ENCODE peak calls at places on chromosomes 2 and 18, in four cellular contexts. J, C, Q and V are unnamed samples.

GRCh38 chr2:33272001-33272400 is 204.4 kb upstream of the RASGRP3 start:
- DNase-seq in J (no peak), C (no peak), Q (no peak), V (no peak)

GRCh38 chr2:23495661-23496114 is 110.7 kb downstream of the KLHL29 start:
- DNase-seq in J (no peak), C (peak; percentile 52), Q (no peak), V (no peak)

GRCh38 chr18:22539045-22539444 is 121.3 kb upstream of the CTAGE1 start:
- DNase-seq in J (no peak), C (no peak), Q (no peak), V (no peak)

GRCh38 chr18:24076950-24077349 is 61.9 kb upstream of the CABYR start:
- DNase-seq in J (no peak), C (no peak), Q (no peak), V (no peak)

GRCh38 chr2:46351388-46352141 is 54.4 kb downstream of the EPAS1 start:
- DNase-seq in J (no peak), C (no peak), Q (no peak), V (peak; percentile 80)

GRCh38 chr2:1716441-1716840 is 27.9 kb downstream of the PXDN start:
- DNase-seq in J (no peak), C (no peak), Q (no peak), V (no peak)

GRCh38 chr18:21682276-21683051 is 22.1 kb downstream of the ABHD3 start:
- DNase-seq in J (peak; percentile 62), C (no peak), Q (no peak), V (peak; percentile 64)

GRCh38 chr2:120670371-120670770 is 65.3 kb upstream of the GLI2 start:
- DNase-seq in J (no peak), C (no peak), Q (no peak), V (no peak)

GRCh38 chr2:62074233-62074632 is 121.7 kb upstream of the B3GNT2 start:
- DNase-seq in J (no peak), C (no peak), Q (no peak), V (no peak)

GRCh38 chr2:160269803-160270570 is 69.9 kb upstream of the ITGB6 start:
- DNase-seq in J (peak; percentile 55), C (peak; percentile 93), Q (peak; percentile 92), V (peak; percentile 85)

GRCh38 chr18:57516068-57516467 is 70.4 kb downstream of the FECH start:
- DNase-seq in J (no peak), C (no peak), Q (no peak), V (no peak)

GRCh38 chr2:170377469-170378207 is 199.7 kb downstream of the MYO3B start:
- DNase-seq in J (peak; percentile 17), C (no peak), Q (no peak), V (no peak)

GRCh38 chr2:99389371-99389770 is 52.2 kb downstream of the EIF5B start:
- DNase-seq in J (peak; percentile 21), C (no peak), Q (no peak), V (no peak)

GRCh38 chr2:64646007-64646880 is 7.5 kb downstream of the SERTAD2 start:
- DNase-seq in J (no peak), C (peak; percentile 92), Q (peak; percentile 83), V (peak; percentile 97)

GRCh38 chr2:80475970-80476369 is 171.4 kb upstream of the LRRTM1 start:
- DNase-seq in J (no peak), C (no peak), Q (no peak), V (no peak)

GRCh38 chr2:227545990-227546389 is 52.7 kb upstream of the SCYGR2 start:
- DNase-seq in J (no peak), C (no peak), Q (peak; percentile 60), V (peak; percentile 55)

GRCh38 chr2:186868344-186868743 is 19.4 kb upstream of the ZSWIM2 start:
- DNase-seq in J (no peak), C (no peak), Q (no peak), V (no peak)

GRCh38 chr2:227414846-227415245 is 27.1 kb upstream of the SCYGR1 start:
- DNase-seq in J (peak; percentile 51), C (no peak), Q (peak; percentile 55), V (no peak)

GRCh38 chr18:58315739-58316215 is 271.8 kb downstream of the NEDD4L start:
- DNase-seq in J (no peak), C (no peak), Q (no peak), V (no peak)

GRCh38 chr2:158214431-158214830 is 112.8 kb downstream of the UPP2 start:
- DNase-seq in J (no peak), C (no peak), Q (peak; percentile 23), V (no peak)

GRCh38 chr2:139411236-139411635 is 631.0 kb upstream of the NXPH2 start:
- DNase-seq in J (no peak), C (no peak), Q (no peak), V (no peak)

GRCh38 chr18:25704096-25704870 is 352.3 kb upstream of the ZNF521 start:
- DNase-seq in J (no peak), C (no peak), Q (no peak), V (no peak)

GRCh38 chr2:125456851-125457250 is 1199.1 kb upstream of the GYPC start:
- DNase-seq in J (no peak), C (no peak), Q (no peak), V (no peak)

GRCh38 chr2:44934024-44934423 is 7.5 kb upstream of the SIX3 start:
- DNase-seq in J (no peak), C (no peak), Q (no peak), V (no peak)

GRCh38 chr2:166344286-166345113 is 31.2 kb downstream of the SCN9A start:
- DNase-seq in J (peak; percentile 43), C (no peak), Q (no peak), V (no peak)

GRCh38 chr2:158457092-158457825 is 507 bp downstream of the PKP4 start:
- DNase-seq in J (no peak), C (peak; percentile 82), Q (peak; percentile 76), V (peak; percentile 66)

GRCh38 chr2:67216881-67217280 is 180.3 kb upstream of the ETAA1 start:
- DNase-seq in J (no peak), C (no peak), Q (no peak), V (no peak)

GRCh38 chr2:176202491-176202890 is 14.0 kb downstream of the HOXD1 start:
- DNase-seq in J (no peak), C (no peak), Q (no peak), V (no peak)

GRCh38 chr2:163552758-163553157 is 183.1 kb downstream of the FIGN start:
- DNase-seq in J (no peak), C (no peak), Q (no peak), V (no peak)

GRCh38 chr2:1238571-1239138 is 174.6 kb upstream of the TPO start:
- DNase-seq in J (no peak), C (no peak), Q (no peak), V (no peak)

GRCh38 chr2:158504088-158504487 is 47.3 kb downstream of the PKP4 start:
- DNase-seq in J (no peak), C (no peak), Q (no peak), V (no peak)

GRCh38 chr2:221792971-221793670 is 221.0 kb upstream of the EPHA4 start:
- DNase-seq in J (no peak), C (no peak), Q (no peak), V (no peak)

GRCh38 chr18:31420032-31420431 is 27.5 kb upstream of the DSG3 start:
- DNase-seq in J (no peak), C (no peak), Q (no peak), V (no peak)

GRCh38 chr18:36083729-36084128 is 16.4 kb upstream of the RPRD1A start:
- DNase-seq in J (no peak), C (no peak), Q (no peak), V (no peak)

GRCh38 chr2:205706769-205707375 is 24.6 kb downstream of the NRP2 start:
- DNase-seq in J (no peak), C (no peak), Q (peak; percentile 77), V (peak; percentile 75)

GRCh38 chr2:161243312-161243711 is 64.9 kb upstream of the PSMD14 start:
- DNase-seq in J (no peak), C (no peak), Q (no peak), V (no peak)

GRCh38 chr18:74598350-74599001 is 806 bp downstream of the ZNF407 start:
- DNase-seq in J (no peak), C (peak; percentile 88), Q (peak; percentile 51), V (peak; percentile 59)
- TF ChIP-seq CTCF in J (no peak), C (no peak), Q (no peak), V (no peak)

GRCh38 chr2:235499306-235499812 is 5.5 kb downstream of the AGAP1 start:
- DNase-seq in J (no peak), C (no peak), Q (no peak), V (no peak)
- TF ChIP-seq CTCF in J (no peak), C (no peak), Q (no peak), V (no peak)

GRCh38 chr2:149087751-149088150 is 49.3 kb downstream of the LYPD6B start:
- DNase-seq in J (no peak), C (no peak), Q (no peak), V (no peak)
- TF ChIP-seq CTCF in J (peak; percentile 30), C (no peak), Q (no peak), V (no peak)

DNA sequence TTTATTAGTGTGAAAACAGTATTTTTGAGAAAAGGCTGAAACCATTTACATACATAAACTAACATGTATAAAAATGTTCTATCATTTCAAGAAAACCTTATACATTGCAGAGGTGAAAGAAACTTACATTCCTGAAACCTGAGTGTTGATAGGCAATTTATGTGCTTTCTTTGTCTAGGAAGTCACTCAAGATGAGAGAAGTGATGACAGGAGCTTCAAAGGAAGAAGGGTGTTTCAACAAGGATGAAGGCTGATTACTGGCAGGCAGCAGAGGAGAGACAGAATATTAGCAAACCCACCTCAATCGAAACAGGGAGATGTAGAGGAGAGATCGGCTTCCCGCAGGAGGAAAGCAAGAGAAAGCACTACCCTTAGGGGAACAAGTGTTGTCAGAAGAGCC is 124.9 kb downstream of the PRELID3A start:
- DNase-seq in J (no peak), C (no peak), Q (no peak), V (no peak)
- TF ChIP-seq CTCF in J (no peak), C (no peak), Q (no peak), V (no peak)